ENCODE peak calls at places on chromosomes 2 and 18, in four cellular contexts. K, X, Q and F are unnamed samples.

GRCh38 chr18:6960656-6961055 is 156.9 kb downstream of the LAMA1 start:
- DNase-seq in Q (no peak), K (no peak), X (no peak), F (no peak)

GRCh38 chr2:56040834-56041233 is 117.3 kb upstream of the EFEMP1 start:
- DNase-seq in Q (no peak), K (no peak), X (no peak), F (no peak)

GRCh38 chr18:2515908-2516625 is 55.2 kb downstream of the METTL4 start:
- DNase-seq in K (no peak), Q (no peak), X (no peak), F (no peak)

GRCh38 chr18:79881695-79882094 is 69.8 kb downstream of the SLC66A2 start:
- DNase-seq in Q (no peak), X (no peak), K (no peak), F (no peak)

GRCh38 chr2:217551229-217551909 is 451.4 kb downstream of the TNS1 start:
- DNase-seq in Q (no peak), K (no peak), X (no peak), F (peak)

GRCh38 chr2:40179801-40180200 is 272.1 kb downstream of the SLC8A1 start:
- DNase-seq in Q (no peak), X (no peak), K (no peak), F (no peak)

GRCh38 chr2:110852541-110853263 is 120.3 kb downstream of the ACOXL start:
- DNase-seq in Q (no peak), K (no peak), X (no peak), F (no peak)

GRCh38 chr2:44655401-44655864 is 286.1 kb upstream of the SIX3 start:
- DNase-seq in X (no peak), K (no peak), Q (no peak), F (no peak)

GRCh38 chr2:171878481-171878993 is 15.5 kb downstream of the SLC25A12 start:
- DNase-seq in K (peak), Q (no peak), X (no peak), F (peak)

GRCh38 chr2:100228967-100229366 is 86.6 kb upstream of the AFF3 start:
- DNase-seq in Q (no peak), K (no peak), X (no peak), F (no peak)

GRCh38 chr2:74531666-74532065 is 1.9 kb downstream of the HTRA2 start:
- DNase-seq in X (no peak), Q (no peak), K (no peak), F (no peak)

GRCh38 chr18:55477537-55478300 is 110.3 kb downstream of the TCF4 start:
- DNase-seq in X (no peak), Q (peak), K (no peak), F (peak)

GRCh38 chr18:48546411-48546810 is 7.6 kb downstream of the CTIF start:
- DNase-seq in Q (no peak), X (no peak), K (no peak), F (no peak)

GRCh38 chr18:78979682-78980278 is at the start of gene SALL3:
- DNase-seq in K (no peak), Q (no peak), X (no peak), F (peak)

GRCh38 chr2:56313541-56313940 is 129.8 kb downstream of the CCDC85A start:
- DNase-seq in X (no peak), K (no peak), Q (no peak), F (no peak)

GRCh38 chr2:181411105-181411849 is 45.9 kb upstream of the ITGA4 start:
- DNase-seq in K (no peak), Q (no peak), X (no peak), F (peak)

GRCh38 chr2:23096905-23097602 is 287.9 kb upstream of the KLHL29 start:
- DNase-seq in K (no peak), X (no peak), Q (no peak), F (no peak)

GRCh38 chr18:36411745-36412168 is 114.2 kb downstream of the FHOD3 start:
- DNase-seq in K (no peak), Q (no peak), X (no peak), F (peak)

GRCh38 chr18:31819925-31820229 is 59.2 kb upstream of the SLC25A52 start:
- DNase-seq in X (no peak), K (no peak), Q (no peak), F (no peak)

DNA sequence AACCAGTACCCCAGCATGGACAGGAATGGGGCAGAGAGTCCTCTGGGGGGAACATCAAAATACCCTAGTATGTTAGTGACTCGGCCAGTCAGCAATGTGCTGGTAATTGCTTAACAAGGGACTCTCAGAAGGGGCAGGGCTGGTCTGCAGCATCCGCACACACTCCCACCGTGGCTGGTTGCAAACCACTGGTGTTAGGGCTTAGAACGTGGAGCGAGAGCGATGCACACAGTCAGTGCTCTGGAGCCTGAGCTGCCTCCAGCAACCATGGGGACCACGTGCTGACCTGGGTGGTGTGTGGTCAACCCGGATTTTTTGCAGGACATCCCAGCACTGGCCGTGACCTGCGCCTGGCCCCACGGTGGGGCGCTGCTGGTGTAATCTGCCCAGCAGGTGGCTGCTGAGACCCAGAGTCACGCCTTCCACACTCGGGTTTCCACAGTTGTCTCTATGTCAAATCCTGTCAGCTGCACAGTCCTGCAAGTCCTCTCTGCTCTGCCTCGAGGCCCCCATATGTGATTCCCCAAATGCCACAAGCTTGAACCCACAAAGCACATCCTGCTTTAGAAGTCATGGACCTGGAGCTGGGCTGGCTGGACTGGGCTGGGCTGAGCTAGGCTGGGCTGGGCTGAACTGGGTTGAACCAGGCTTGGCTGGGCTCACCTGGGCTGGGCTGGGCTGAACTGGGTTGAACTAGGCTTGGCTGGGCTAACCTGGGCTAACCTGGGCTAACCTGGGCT is 50.6 kb upstream of the GPC1 start:
- DNase-seq in X (peak), Q (no peak), K (no peak), F (no peak)
- TF ChIP-seq CTCF in X (no peak), Q (no peak), K (no peak), F (no peak)

GRCh38 chr18:13612111-13612997 is 114.0 kb downstream of the FAM210A start:
- DNase-seq in K (peak), X (no peak), Q (no peak), F (no peak)

GRCh38 chr18:13611058-13611615 is 115.2 kb downstream of the FAM210A start:
- DNase-seq in K (no peak), X (no peak), Q (no peak), F (no peak)

GRCh38 chr18:13613099-13613498 is 113.3 kb downstream of the FAM210A start:
- DNase-seq in Q (no peak), K (no peak), X (no peak), F (no peak)

GRCh38 chr18:13610517-13610916 is 115.8 kb downstream of the FAM210A start:
- DNase-seq in K (no peak), Q (no peak), X (no peak), F (no peak)

GRCh38 chr18:13611616-13612110 is 114.7 kb downstream of the FAM210A start:
- DNase-seq in Q (no peak), K (no peak), X (peak), F (peak)
- H3K4me3 ChIP-seq in Q (peak), K (peak), X (peak), F (no peak)

GRCh38 chr2:162318280-162319222 is at the start of gene IFIH1:
- DNase-seq in K (peak), X (peak), Q (peak), F (peak)
- TF ChIP-seq CTCF in K (peak), X (peak), Q (peak), F (peak)

GRCh38 chr2:127407661-127408003 is 10.6 kb upstream of the PROC start:
- DNase-seq in K (no peak), Q (no peak), X (no peak), F (no peak)

GRCh38 chr2:127407091-127407490 is 11.1 kb upstream of the PROC start:
- DNase-seq in X (no peak), Q (no peak), K (no peak), F (no peak)

GRCh38 chr2:127410871-127411396 is 7.3 kb upstream of the PROC start:
- DNase-seq in Q (no peak), K (peak), X (no peak), F (peak)

GRCh38 chr2:127408004-127408806 is 10.0 kb upstream of the PROC start:
- DNase-seq in Q (peak), K (peak), X (peak), F (peak)

GRCh38 chr2:127408807-127409099 is 9.5 kb upstream of the PROC start:
- DNase-seq in X (no peak), Q (no peak), K (no peak), F (no peak)
- H3K4me3 ChIP-seq in X (peak), Q (peak), K (peak), F (peak)